ENCODE peak calls at places on chromosomes 12 and 14, in nine cellular contexts. F is fibroblast of mammary gland; O is CD4-positive, CD25-positive, alpha-beta regulatory T cell; P is CD8-positive, alpha-beta T cell; K is neural crest cell; C is brain microvascular endothelial cell; Z is substantia nigra; E is NCI-H1048; I is AG08395. A is an unnamed sample.

GRCh38 chr12:123364532-123365140 is at the start of gene SBNO1:
- DNase-seq in F (peak; percentile 84), O (peak; percentile 88), P (peak; percentile 88), K (peak; percentile 76), C (peak; percentile 76), Z (no peak), E (peak; percentile 54), I (peak; percentile 97), A (peak; percentile 89)

GRCh38 chr14:35993512-35993960 is 167.4 kb downstream of the BRMS1L start:
- DNase-seq in F (no peak), O (no peak), P (no peak), K (no peak), C (no peak), Z (no peak), E (no peak), I (no peak), A (no peak)

GRCh38 chr14:79279645-79280399 is 931.5 kb downstream of the DIO2 start:
- DNase-seq in F (peak; percentile 8), O (no peak), P (no peak), K (peak; percentile 3), C (peak; percentile 8), Z (no peak), E (no peak), I (no peak), A (no peak)

GRCh38 chr14:101926085-101926484 is 38.3 kb upstream of the DYNC1H1 start:
- DNase-seq in F (no peak), O (no peak), P (no peak), K (no peak), C (no peak), Z (no peak), E (no peak), I (no peak), A (no peak)

GRCh38 chr14:68563256-68564131 is 229.4 kb downstream of the ZFP36L1 start:
- DNase-seq in F (peak; percentile 59), O (no peak), P (no peak), K (no peak), C (no peak), Z (no peak), E (no peak), I (no peak), A (no peak)

GRCh38 chr14:24310666-24311604 is at the start of gene LTB4R:
- DNase-seq in F (peak; percentile 69), O (peak; percentile 64), P (peak; percentile 55), K (no peak), C (peak; percentile 36), Z (peak; percentile 23), E (no peak), I (peak; percentile 85), A (peak; percentile 45)

GRCh38 chr14:77109656-77110055 is 11.6 kb downstream of the CIPC start:
- DNase-seq in F (no peak), O (no peak), P (no peak), K (no peak), C (no peak), Z (no peak), E (no peak), I (no peak), A (no peak)

GRCh38 chr12:48028541-48029400 is 24.5 kb upstream of the COL2A1 start:
- DNase-seq in F (no peak), O (no peak), P (no peak), K (no peak), C (no peak), Z (no peak), E (no peak), I (no peak), A (no peak)

GRCh38 chr14:52351561-52352491 is 37.7 kb downstream of the PTGER2 start:
- DNase-seq in F (peak; percentile 87), O (no peak), P (peak; percentile 14), K (no peak), C (no peak), Z (no peak), E (no peak), I (peak; percentile 45), A (peak; percentile 11)

GRCh38 chr12:33026791-33027190 is 130.2 kb upstream of the PKP2 start:
- DNase-seq in F (no peak), O (no peak), P (no peak), K (no peak), C (no peak), Z (no peak), E (no peak), I (no peak), A (no peak)

GRCh38 chr12:111368291-111368683 is 608 bp downstream of the PHETA1 start:
- DNase-seq in F (no peak), O (no peak), P (no peak), K (peak; percentile 14), C (no peak), Z (no peak), E (no peak), I (peak; percentile 31), A (no peak)

GRCh38 chr14:64845878-64846277 is 33.8 kb downstream of the SPTB start:
- DNase-seq in F (peak; percentile 3), O (no peak), P (no peak), K (no peak), C (peak; percentile 12), Z (no peak), E (no peak), I (peak; percentile 64), A (no peak)

GRCh38 chr12:50224026-50224692 is 57.0 kb upstream of the CERS5 start:
- DNase-seq in F (no peak), O (peak; percentile 43), P (peak; percentile 15), K (no peak), C (peak; percentile 24), Z (no peak), E (no peak), I (no peak), A (peak; percentile 39)

GRCh38 chr12:78224154-78224553 is 393.5 kb downstream of the NAV3 start:
- DNase-seq in F (no peak), O (no peak), P (no peak), K (no peak), C (no peak), Z (no peak), E (no peak), I (no peak), A (no peak)

GRCh38 chr12:1297206-1297605 is 297.2 kb downstream of the FBXL14 start:
- DNase-seq in F (peak; percentile 58), O (no peak), P (no peak), K (no peak), C (no peak), Z (no peak), E (no peak), I (peak; percentile 67), A (no peak)

GRCh38 chr12:94109154-94109553 is 39.2 kb upstream of the PLXNC1 start:
- DNase-seq in F (peak; percentile 81), O (no peak), P (no peak), K (no peak), C (peak; percentile 71), Z (no peak), E (no peak), I (peak; percentile 70), A (peak; percentile 46)

GRCh38 chr12:120249875-120250795 is 15.4 kb downstream of the PXN start:
- DNase-seq in F (peak; percentile 55), O (no peak), P (peak; percentile 25), K (no peak), C (no peak), Z (no peak), E (no peak), I (no peak), A (peak; percentile 41)

GRCh38 chr14:103072595-103073366 is 11.2 kb upstream of the LBHD2 start:
- DNase-seq in F (no peak), O (no peak), P (no peak), K (no peak), C (no peak), Z (no peak), E (no peak), I (no peak), A (no peak)

GRCh38 chr12:103712191-103712590 is 125.1 kb downstream of the STAB2 start:
- DNase-seq in F (no peak), O (no peak), P (no peak), K (no peak), C (no peak), Z (no peak), E (no peak), I (no peak), A (no peak)

A was measured in activated CD4-positive, alpha-beta T cell treated with anti-CD3 and anti-CD28 coated beads for 4 hours.